ENCODE peak calls at places on chromosomes 12 and 14, in four cellular contexts. One of them, this sample, is unnamed. For H3K36me3, the result is how much of the 10 kb centered on the place peaks cover.

GRCh38 chr12:83476006-83476405 is 789.3 kb downstream of the TMTC2 start:
- DNase-seq in MM.1S: no peak
- DNase-seq in thyroid gland: no peak
- DNase-seq in hepatocyte: no peak
- DNase-seq in this sample: no peak

GRCh38 chr12:8081228-8081920 is 700 bp upstream of the NECAP1 start:
- DNase-seq in hepatocyte: peak
- DNase-seq in thyroid gland: peak
- DNase-seq in MM.1S: peak
- DNase-seq in this sample: no peak

GRCh38 chr14:72480465-72481243 is 413.2 kb downstream of the DPF3 start:
- DNase-seq in hepatocyte: peak
- DNase-seq in MM.1S: peak
- DNase-seq in thyroid gland: peak
- DNase-seq in this sample: no peak

GRCh38 chr14:50000215-50001145 is 107.6 kb downstream of the ARF6 start:
- DNase-seq in MM.1S: peak
- DNase-seq in thyroid gland: peak
- DNase-seq in hepatocyte: peak
- DNase-seq in this sample: peak

GRCh38 chr12:121167232-121167820 is 34.6 kb downstream of the P2RX7 start:
- DNase-seq in thyroid gland: no peak
- DNase-seq in MM.1S: no peak
- DNase-seq in hepatocyte: no peak
- DNase-seq in this sample: no peak

GRCh38 chr12:89663577-89664357 is 44.9 kb downstream of the ATP2B1 start:
- DNase-seq in MM.1S: no peak
- DNase-seq in hepatocyte: no peak
- DNase-seq in thyroid gland: no peak
- DNase-seq in this sample: no peak

GRCh38 chr12:132067182-132067581 is 76.9 kb downstream of the DDX51 start:
- DNase-seq in MM.1S: no peak
- DNase-seq in thyroid gland: no peak
- DNase-seq in hepatocyte: no peak
- DNase-seq in this sample: no peak

GRCh38 chr12:129901256-129901655 is 2.6 kb downstream of the TMEM132D start:
- DNase-seq in hepatocyte: peak
- DNase-seq in thyroid gland: no peak
- DNase-seq in MM.1S: no peak
- DNase-seq in this sample: peak

GRCh38 chr12:70635713-70636112 is 1.5 kb downstream of the PTPRB start:
- DNase-seq in thyroid gland: no peak
- DNase-seq in MM.1S: no peak
- DNase-seq in hepatocyte: no peak
- DNase-seq in this sample: no peak

GRCh38 chr12:71469235-71469873 is 29.8 kb downstream of the LGR5 start:
- DNase-seq in thyroid gland: no peak
- DNase-seq in MM.1S: no peak
- DNase-seq in hepatocyte: peak
- DNase-seq in this sample: peak

GRCh38 chr14:50792058-50792477 is 38.9 kb downstream of the NIN start:
- DNase-seq in hepatocyte: no peak
- DNase-seq in thyroid gland: no peak
- DNase-seq in MM.1S: peak
- DNase-seq in this sample: no peak

GRCh38 chr12:321606-322326 is 59.1 kb upstream of the SLC6A13 start:
- DNase-seq in MM.1S: no peak
- DNase-seq in thyroid gland: peak
- DNase-seq in hepatocyte: peak
- DNase-seq in this sample: no peak

GRCh38 chr12:47214771-47215170 is 135.0 kb upstream of the AMIGO2 start:
- DNase-seq in hepatocyte: no peak
- DNase-seq in thyroid gland: no peak
- DNase-seq in MM.1S: no peak
- DNase-seq in this sample: no peak

GRCh38 chr12:96257550-96258392 is 63.6 kb downstream of the ELK3 start:
- DNase-seq in MM.1S: no peak
- DNase-seq in thyroid gland: no peak
- DNase-seq in hepatocyte: no peak
- DNase-seq in this sample: no peak

GRCh38 chr12:101928556-101928955 is 51.2 kb downstream of the DRAM1 start:
- DNase-seq in MM.1S: no peak
- DNase-seq in hepatocyte: no peak
- DNase-seq in thyroid gland: no peak
- DNase-seq in this sample: no peak

GRCh38 chr14:62206456-62206855 is 444.2 kb downstream of the SNAPC1 start:
- DNase-seq in MM.1S: no peak
- DNase-seq in hepatocyte: no peak
- DNase-seq in thyroid gland: no peak
- DNase-seq in this sample: peak

GRCh38 chr14:77988966-77989365 is 181.2 kb upstream of the NRXN3 start:
- DNase-seq in MM.1S: no peak
- DNase-seq in thyroid gland: peak
- DNase-seq in hepatocyte: no peak
- DNase-seq in this sample: peak

GRCh38 chr14:61188196-61188595 is 92.9 kb downstream of the TMEM30B start:
- DNase-seq in MM.1S: no peak
- DNase-seq in hepatocyte: no peak
- DNase-seq in thyroid gland: no peak
- DNase-seq in this sample: peak

GRCh38 chr14:61458766-61459165 is 137.4 kb downstream of the PRKCH start:
- DNase-seq in thyroid gland: no peak
- DNase-seq in MM.1S: no peak
- DNase-seq in hepatocyte: no peak
- DNase-seq in this sample: no peak

GRCh38 chr12:89693639-89694202 is 14.9 kb downstream of the ATP2B1 start:
- DNase-seq in hepatocyte: no peak
- DNase-seq in thyroid gland: no peak
- DNase-seq in MM.1S: no peak
- DNase-seq in this sample: no peak

GRCh38 chr12:89211456-89211855 is 140.8 kb downstream of the DUSP6 start:
- DNase-seq in thyroid gland: no peak
- DNase-seq in MM.1S: no peak
- DNase-seq in hepatocyte: no peak
- DNase-seq in this sample: no peak

GRCh38 chr14:30193056-30193455 is 265.4 kb upstream of the PRKD1 start:
- DNase-seq in hepatocyte: no peak
- DNase-seq in thyroid gland: no peak
- DNase-seq in MM.1S: no peak
- DNase-seq in this sample: no peak

GRCh38 chr14:105076296-105076804 is 11.1 kb upstream of the GPR132 start:
- DNase-seq in thyroid gland: no peak
- DNase-seq in MM.1S: no peak
- DNase-seq in hepatocyte: no peak
- DNase-seq in this sample: peak

GRCh38 chr12:108657130-108657745 is 23.5 kb upstream of the SELPLG start:
- DNase-seq in MM.1S: no peak
- DNase-seq in hepatocyte: no peak
- DNase-seq in thyroid gland: peak
- DNase-seq in this sample: no peak

GRCh38 chr14:68624541-68625220 is 168.2 kb downstream of the ZFP36L1 start:
- DNase-seq in hepatocyte: no peak
- DNase-seq in thyroid gland: no peak
- DNase-seq in MM.1S: no peak
- DNase-seq in this sample: peak

GRCh38 chr14:51643137-51643536 is 8.6 kb upstream of the FRMD6 start:
- DNase-seq in thyroid gland: no peak
- DNase-seq in MM.1S: no peak
- DNase-seq in hepatocyte: no peak
- DNase-seq in this sample: peak

GRCh38 chr14:36973806-36974442 is 198.5 kb downstream of the SLC25A21 start:
- DNase-seq in thyroid gland: no peak
- DNase-seq in hepatocyte: no peak
- DNase-seq in MM.1S: no peak
- DNase-seq in this sample: peak

GRCh38 chr12:105444050-105444808 is 113.7 kb downstream of the C12orf75 start:
- DNase-seq in MM.1S: no peak
- DNase-seq in thyroid gland: peak
- DNase-seq in hepatocyte: no peak
- DNase-seq in this sample: no peak

GRCh38 chr14:53019391-53019790 is 68.5 kb upstream of the FERMT2 start:
- DNase-seq in MM.1S: no peak
- DNase-seq in hepatocyte: no peak
- DNase-seq in thyroid gland: no peak
- DNase-seq in this sample: peak

GRCh38 chr14:99884834-99885648 is 91.8 kb downstream of the EML1 start:
- DNase-seq in hepatocyte: peak
- DNase-seq in MM.1S: peak
- DNase-seq in thyroid gland: peak
- DNase-seq in this sample: peak

GRCh38 chr14:29643415-29644206 is 284.0 kb downstream of the PRKD1 start:
- DNase-seq in MM.1S: no peak
- DNase-seq in hepatocyte: no peak
- DNase-seq in thyroid gland: no peak
- DNase-seq in this sample: no peak

GRCh38 chr12:108320503-108321293 is 18.4 kb downstream of the CMKLR1 start:
- DNase-seq in MM.1S: no peak
- DNase-seq in hepatocyte: no peak
- DNase-seq in thyroid gland: no peak
- DNase-seq in this sample: no peak

GRCh38 chr12:3473171-3473570 is 17.8 kb upstream of the PRMT8 start:
- DNase-seq in hepatocyte: no peak
- DNase-seq in MM.1S: no peak
- DNase-seq in thyroid gland: no peak
- DNase-seq in this sample: no peak

GRCh38 chr12:131673519-131674265 is 37.2 kb upstream of the SFSWAP start:
- DNase-seq in hepatocyte: no peak
- DNase-seq in MM.1S: no peak
- DNase-seq in thyroid gland: no peak
- DNase-seq in this sample: no peak

GRCh38 chr12:52086366-52086765 is 6.9 kb downstream of the SMIM41 start:
- DNase-seq in thyroid gland: peak
- DNase-seq in MM.1S: no peak
- DNase-seq in hepatocyte: no peak
- DNase-seq in this sample: no peak

GRCh38 chr12:56212360-56212759 is 9.4 kb downstream of the RNF41 start:
- DNase-seq in thyroid gland: no peak
- DNase-seq in MM.1S: no peak
- DNase-seq in hepatocyte: no peak
- DNase-seq in this sample: peak
- H3K36me3 ChIP-seq in thyroid gland: half or more
- H3K36me3 ChIP-seq in MM.1S: under half
- H3K36me3 ChIP-seq in hepatocyte: under half
- H3K36me3 ChIP-seq in this sample: half or more

GRCh38 chr14:80636071-80636470 is 305.5 kb downstream of the CEP128 start:
- DNase-seq in hepatocyte: peak
- DNase-seq in MM.1S: no peak
- DNase-seq in thyroid gland: no peak
- DNase-seq in this sample: no peak
- TF ChIP-seq CTCF in hepatocyte: peak
- TF ChIP-seq CTCF in MM.1S: no peak
- TF ChIP-seq CTCF in thyroid gland: no peak
- TF ChIP-seq CTCF in this sample: no peak

GRCh38 chr14:101997429-101998336 is 33.3 kb downstream of the DYNC1H1 start:
- DNase-seq in MM.1S: no peak
- DNase-seq in thyroid gland: no peak
- DNase-seq in hepatocyte: no peak
- DNase-seq in this sample: peak
- H3K36me3 ChIP-seq in MM.1S: under half
- H3K36me3 ChIP-seq in thyroid gland: half or more
- H3K36me3 ChIP-seq in hepatocyte: under half
- H3K36me3 ChIP-seq in this sample: half or more

DNA sequence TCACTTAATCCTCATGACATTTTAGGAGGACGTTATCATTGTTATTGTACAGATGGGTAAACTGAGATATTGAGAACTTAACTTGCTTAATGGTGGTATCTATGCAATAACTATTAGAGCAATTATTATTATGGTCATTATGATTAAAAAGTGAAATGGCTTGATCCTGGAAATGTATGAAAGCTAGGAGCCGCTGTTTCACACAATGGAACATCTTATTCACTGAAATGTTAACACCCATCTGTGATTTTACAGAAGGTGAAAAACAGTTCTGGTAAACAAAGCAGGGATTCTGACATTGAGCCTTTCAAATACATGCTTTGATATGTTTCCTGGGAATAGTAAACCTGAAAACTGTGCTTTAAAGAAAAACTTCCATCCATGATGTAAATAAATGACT is 261.4 kb downstream of the BTG1 start:
- DNase-seq in MM.1S: no peak
- DNase-seq in hepatocyte: no peak
- DNase-seq in thyroid gland: no peak
- DNase-seq in this sample: no peak
- TF ChIP-seq CTCF in MM.1S: no peak
- TF ChIP-seq CTCF in hepatocyte: no peak
- TF ChIP-seq CTCF in thyroid gland: no peak
- TF ChIP-seq CTCF in this sample: no peak

DNA sequence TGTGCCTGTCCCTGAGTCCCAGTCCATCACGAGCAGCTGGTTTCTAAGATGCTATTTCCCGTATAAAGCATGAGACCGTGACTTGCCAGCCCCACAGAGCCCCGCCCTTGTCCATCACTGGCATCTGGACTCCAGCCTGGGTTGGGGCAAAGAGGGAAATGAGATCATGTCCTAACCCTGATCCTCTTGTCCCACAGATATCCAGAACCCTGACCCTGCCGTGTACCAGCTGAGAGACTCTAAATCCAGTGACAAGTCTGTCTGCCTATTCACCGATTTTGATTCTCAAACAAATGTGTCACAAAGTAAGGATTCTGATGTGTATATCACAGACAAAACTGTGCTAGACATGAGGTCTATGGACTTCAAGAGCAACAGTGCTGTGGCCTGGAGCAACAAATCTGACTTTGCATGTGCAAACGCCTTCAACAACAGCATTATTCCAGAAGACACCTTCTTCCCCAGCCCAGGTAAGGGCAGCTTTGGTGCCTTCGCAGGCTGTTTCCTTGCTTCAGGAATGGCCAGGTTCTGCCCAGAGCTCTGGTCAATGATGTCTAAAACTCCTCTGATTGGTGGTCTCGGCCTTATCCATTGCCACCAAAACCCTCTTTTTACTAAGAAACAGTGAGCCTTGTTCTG is 41.6 kb downstream of the DAD1 start:
- DNase-seq in MM.1S: no peak
- DNase-seq in thyroid gland: no peak
- DNase-seq in hepatocyte: no peak
- DNase-seq in this sample: peak
- H3K36me3 ChIP-seq in MM.1S: under half
- H3K36me3 ChIP-seq in thyroid gland: under half
- H3K36me3 ChIP-seq in hepatocyte: under half
- H3K36me3 ChIP-seq in this sample: under half

GRCh38 chr12:92784795-92785562 is 82.2 kb downstream of the PLEKHG7 start:
- DNase-seq in thyroid gland: no peak
- DNase-seq in hepatocyte: peak
- DNase-seq in MM.1S: peak
- DNase-seq in this sample: no peak
- TF ChIP-seq CTCF in thyroid gland: no peak
- TF ChIP-seq CTCF in hepatocyte: peak
- TF ChIP-seq CTCF in MM.1S: peak
- TF ChIP-seq CTCF in this sample: peak

GRCh38 chr12:54287316-54288157 is 7.0 kb downstream of the HNRNPA1 start:
- DNase-seq in hepatocyte: no peak
- DNase-seq in MM.1S: no peak
- DNase-seq in thyroid gland: no peak
- DNase-seq in this sample: no peak
- H3K36me3 ChIP-seq in hepatocyte: under half
- H3K36me3 ChIP-seq in MM.1S: under half
- H3K36me3 ChIP-seq in thyroid gland: under half
- H3K36me3 ChIP-seq in this sample: half or more

GRCh38 chr14:95838862-95839261 is 37.8 kb upstream of the TUNAR start:
- DNase-seq in MM.1S: no peak
- DNase-seq in thyroid gland: no peak
- DNase-seq in hepatocyte: no peak
- DNase-seq in this sample: no peak
- TF ChIP-seq CTCF in MM.1S: no peak
- TF ChIP-seq CTCF in thyroid gland: no peak
- TF ChIP-seq CTCF in hepatocyte: no peak
- TF ChIP-seq CTCF in this sample: no peak

This sample was measured in osteoblast.